ENCODE peak calls at places on chromosomes 5 and 9, in eight cellular contexts. U is globus pallidus, S is iPS-NIHi11, O is T-helper 1 cell, W is neuronal stem cell, Q is NCI-H345, T is brain microvascular endothelial cell, I is GM10248. K is an unnamed sample.

GRCh38 chr9:126613656-126614055 is at the start of gene LMX1B:
- DNase-seq in U (no peak), S (peak), O (no peak), W (no peak), Q (peak), T (no peak), I (no peak), K (no peak)

GRCh38 chr5:115336964-115337363 is 40.5 kb upstream of the CCDC112 start:
- DNase-seq in U (no peak), S (no peak), O (no peak), W (no peak), Q (no peak), T (no peak), I (no peak), K (no peak)

GRCh38 chr5:113081881-113082546 is 105.4 kb downstream of the DCP2 start:
- DNase-seq in U (no peak), S (no peak), O (no peak), W (no peak), Q (no peak), T (peak), I (no peak), K (no peak)

GRCh38 chr5:152505442-152506042 is 100.5 kb upstream of the NMUR2 start:
- DNase-seq in U (peak), S (peak), O (peak), W (peak), Q (peak), T (peak), I (peak), K (peak)

GRCh38 chr5:174159327-174160247 is 114.1 kb downstream of the NSG2 start:
- DNase-seq in U (no peak), S (no peak), O (no peak), W (no peak), Q (no peak), T (peak), I (no peak), K (no peak)

GRCh38 chr9:113798062-113799030 is 77.8 kb upstream of the ZNF618 start:
- DNase-seq in U (no peak), S (no peak), O (no peak), W (no peak), Q (no peak), T (no peak), I (no peak), K (no peak)

GRCh38 chr5:113147088-113147487 is 170.5 kb downstream of the DCP2 start:
- DNase-seq in U (no peak), S (no peak), O (no peak), W (no peak), Q (no peak), T (peak), I (no peak), K (no peak)

GRCh38 chr5:72465601-72466563 is 41.3 kb downstream of the ZNF366 start:
- DNase-seq in U (no peak), S (no peak), O (no peak), W (no peak), Q (no peak), T (peak), I (peak), K (peak)

GRCh38 chr5:173452098-173452497 is 123.9 kb upstream of the STC2 start:
- DNase-seq in U (no peak), S (no peak), O (no peak), W (no peak), Q (no peak), T (peak), I (no peak), K (no peak)

GRCh38 chr9:94014845-94015244 is 59.7 kb upstream of the BARX1 start:
- DNase-seq in U (no peak), S (no peak), O (no peak), W (no peak), Q (peak), T (no peak), I (no peak), K (no peak)

GRCh38 chr9:4366649-4367330 is 66.9 kb upstream of the GLIS3 start:
- DNase-seq in U (peak), S (peak), O (no peak), W (peak), Q (peak), T (peak), I (peak), K (no peak)

GRCh38 chr9:106872641-106873040 is 9.7 kb downstream of the ZNF462 start:
- DNase-seq in U (no peak), S (no peak), O (no peak), W (no peak), Q (no peak), T (no peak), I (no peak), K (no peak)

GRCh38 chr9:18142964-18143363 is 331.0 kb upstream of the ADAMTSL1 start:
- DNase-seq in U (no peak), S (no peak), O (no peak), W (no peak), Q (no peak), T (no peak), I (no peak), K (no peak)

GRCh38 chr9:113715086-113715485 is 161.0 kb upstream of the ZNF618 start:
- DNase-seq in U (no peak), S (no peak), O (no peak), W (no peak), Q (no peak), T (peak), I (no peak), K (no peak)

GRCh38 chr5:149860801-149861322 is 83.7 kb downstream of the PDE6A start:
- DNase-seq in U (no peak), S (peak), O (no peak), W (no peak), Q (no peak), T (no peak), I (peak), K (no peak)

GRCh38 chr9:105385372-105385985 is 62.4 kb upstream of the FSD1L start:
- DNase-seq in U (peak), S (no peak), O (no peak), W (no peak), Q (no peak), T (no peak), I (peak), K (peak)

GRCh38 chr9:98057095-98057799 is 715 bp downstream of the NANS start:
- DNase-seq in U (no peak), S (no peak), O (no peak), W (no peak), Q (no peak), T (no peak), I (no peak), K (no peak)

GRCh38 chr5:151092750-151093149 is 11.9 kb upstream of the TNIP1 start:
- DNase-seq in U (no peak), S (no peak), O (no peak), W (no peak), Q (no peak), T (peak), I (no peak), K (no peak)

GRCh38 chr9:115042781-115043509 is 75.0 kb downstream of the TNC start:
- DNase-seq in U (no peak), S (no peak), O (no peak), W (no peak), Q (no peak), T (no peak), I (peak), K (peak)

GRCh38 chr5:1324719-1325190 is 20.1 kb downstream of the CLPTM1L start:
- DNase-seq in U (no peak), S (no peak), O (no peak), W (no peak), Q (no peak), T (no peak), I (no peak), K (no peak)

GRCh38 chr5:64947031-64947430 is 178.3 kb downstream of the CWC27 start:
- DNase-seq in U (no peak), S (peak), O (no peak), W (no peak), Q (peak), T (peak), I (no peak), K (no peak)

GRCh38 chr9:92265159-92265558 is 28.3 kb downstream of the IARS1 start:
- DNase-seq in U (no peak), S (no peak), O (no peak), W (no peak), Q (no peak), T (no peak), I (no peak), K (no peak)

GRCh38 chr5:180670586-180671359 is 21.4 kb upstream of the FLT4 start:
- DNase-seq in U (peak), S (peak), O (no peak), W (peak), Q (peak), T (peak), I (peak), K (peak)

GRCh38 chr5:76548525-76549229 is 74.5 kb downstream of the F2RL2 start:
- DNase-seq in U (no peak), S (no peak), O (no peak), W (no peak), Q (peak), T (no peak), I (no peak), K (no peak)

GRCh38 chr5:160555836-160556660 is 134.4 kb downstream of the PTTG1 start:
- DNase-seq in U (no peak), S (no peak), O (no peak), W (no peak), Q (peak), T (no peak), I (no peak), K (no peak)

GRCh38 chr5:133365326-133365725 is 247.0 kb downstream of the FSTL4 start:
- DNase-seq in U (no peak), S (peak), O (no peak), W (peak), Q (no peak), T (no peak), I (no peak), K (no peak)

GRCh38 chr9:3459076-3459475 is 66.7 kb downstream of the RFX3 start:
- DNase-seq in U (no peak), S (no peak), O (no peak), W (no peak), Q (peak), T (no peak), I (no peak), K (no peak)

GRCh38 chr9:131923766-131924165 is 155.9 kb downstream of the MED27 start:
- DNase-seq in U (no peak), S (no peak), O (no peak), W (no peak), Q (no peak), T (peak), I (no peak), K (no peak)

GRCh38 chr9:130138791-130139190 is 33.4 kb upstream of the NCS1 start:
- DNase-seq in U (peak), S (peak), O (no peak), W (no peak), Q (no peak), T (peak), I (no peak), K (no peak)

GRCh38 chr5:139458580-139459407 is 3.7 kb downstream of the ECSCR start:
- DNase-seq in U (no peak), S (no peak), O (peak), W (no peak), Q (no peak), T (peak), I (peak), K (peak)

GRCh38 chr9:32500768-32501167 is 25.2 kb downstream of the RIGI start:
- DNase-seq in U (no peak), S (no peak), O (no peak), W (no peak), Q (no peak), T (peak), I (no peak), K (no peak)

GRCh38 chr5:156920042-156920860 is 42.8 kb downstream of the TIMD4 start:
- DNase-seq in U (no peak), S (no peak), O (no peak), W (no peak), Q (no peak), T (no peak), I (no peak), K (peak)